ENCODE peak calls at places on chromosome 12, in seven cellular contexts. F is NCI-H1092 treated with DMSO at 0.1 percent for 48 hours; W is stimulated activated CD8-positive, alpha-beta memory T cell treated with anti-CD3 and anti-CD28 coated beads, Interleukin-12 subunit alpha, Interleukin-12 subunit beta, amount 100 ng/mL, for 4 hours; A is A549; C is cardiac muscle cell; U is H4; G is GM10248. O is an unnamed sample.

GRCh38 chr12:79162948-79163347 is 298.4 kb downstream of the SYT1 start:
- DNase-seq in W (no peak), G (no peak), U (no peak), A (no peak), F (no peak), C (no peak), O (no peak)

GRCh38 chr12:91074068-91074819 is 16.4 kb upstream of the KERA start:
- DNase-seq in A (no peak), U (no peak), C (no peak), G (no peak), F (no peak), W (no peak), O (no peak)

GRCh38 chr12:29066061-29066588 is 83.0 kb upstream of the FAR2 start:
- DNase-seq in W (no peak), U (peak), C (peak), G (no peak), A (no peak), F (no peak), O (no peak)

GRCh38 chr12:105696-106095 is 39.1 kb downstream of the IQSEC3 start:
- DNase-seq in G (no peak), U (no peak), A (no peak), F (no peak), C (no peak), W (no peak), O (no peak)

GRCh38 chr12:91053951-91054715 is 3.7 kb downstream of the KERA start:
- DNase-seq in F (no peak), A (peak), C (peak), U (peak), G (no peak), W (no peak), O (no peak)

GRCh38 chr12:100733817-100734593 is 60.6 kb upstream of the ANO4 start:
- DNase-seq in F (peak), U (peak), A (peak), G (no peak), C (peak), W (no peak), O (no peak)

GRCh38 chr12:49543914-49544815 is 5.3 kb downstream of the KCNH3 start:
- DNase-seq in C (no peak), G (no peak), F (no peak), A (no peak), W (no peak), U (no peak), O (no peak)

GRCh38 chr12:115468087-115468510 is 784.1 kb upstream of the TBX3 start:
- DNase-seq in C (peak), U (peak), W (no peak), A (peak), G (no peak), F (no peak), O (no peak)

GRCh38 chr12:115871714-115872113 is 405.8 kb downstream of the MED13L start:
- DNase-seq in W (no peak), U (peak), G (peak), F (peak), C (peak), A (peak), O (no peak)

GRCh38 chr12:49582201-49582600 is 14.3 kb upstream of the MCRS1 start:
- DNase-seq in W (no peak), A (no peak), F (no peak), G (peak), C (no peak), U (no peak), O (no peak)

GRCh38 chr12:97960741-97961608 is 498.4 kb downstream of the RMST start:
- DNase-seq in U (no peak), W (no peak), A (peak), C (peak), F (peak), G (peak), O (no peak)

GRCh38 chr12:114864688-114865685 is 181.0 kb upstream of the TBX3 start:
- DNase-seq in A (no peak), U (no peak), G (no peak), C (peak), F (no peak), W (no peak), O (no peak)

GRCh38 chr12:130493951-130494350 is 156.3 kb downstream of the PIWIL1 start:
- DNase-seq in A (no peak), W (no peak), U (no peak), G (no peak), F (no peak), C (no peak), O (no peak)

GRCh38 chr12:48956279-48957140 is 777 bp downstream of the ARF3 start:
- DNase-seq in U (peak), W (no peak), A (peak), F (peak), C (peak), G (peak), O (peak)

GRCh38 chr12:57049890-57050289 is at the start of gene MYO1A:
- DNase-seq in G (no peak), C (peak), W (no peak), A (peak), F (no peak), U (no peak), O (no peak)